ENCODE peak calls at places on chromosomes 7 and 10, in nine cellular contexts. One of them, this sample, is unnamed. For H3K4me1, the result is how much of the 10 kb centered on the place peaks cover.

GRCh38 chr7:2443491-2443890 is 32.7 kb downstream of the GRIFIN start:
- DNase-seq in GM23248: no peak
- DNase-seq in upper lobe of right lung: no peak
- DNase-seq in A549: no peak
- DNase-seq in mammary epithelial cell: no peak
- DNase-seq in gastrocnemius medialis: no peak
- DNase-seq in heart right ventricle: no peak
- DNase-seq in small intestine: no peak
- DNase-seq in PC-9: no peak
- DNase-seq in this sample: no peak

GRCh38 chr7:2870471-2870941 is 26.4 kb upstream of the GNA12 start:
- DNase-seq in GM23248: peak
- DNase-seq in upper lobe of right lung: peak
- DNase-seq in A549: peak
- DNase-seq in mammary epithelial cell: peak
- DNase-seq in gastrocnemius medialis: peak
- DNase-seq in heart right ventricle: peak
- DNase-seq in small intestine: peak
- DNase-seq in PC-9: peak
- DNase-seq in this sample: no peak

GRCh38 chr10:46523881-46524470 is 32.5 kb downstream of the GPRIN2 start:
- DNase-seq in GM23248: peak
- DNase-seq in upper lobe of right lung: peak
- DNase-seq in A549: peak
- DNase-seq in mammary epithelial cell: peak
- DNase-seq in gastrocnemius medialis: peak
- DNase-seq in heart right ventricle: no peak
- DNase-seq in small intestine: no peak
- DNase-seq in PC-9: peak
- DNase-seq in this sample: peak

GRCh38 chr7:135117096-135117495 is 30.8 kb upstream of the TMEM140 start:
- DNase-seq in GM23248: no peak
- DNase-seq in upper lobe of right lung: no peak
- DNase-seq in A549: no peak
- DNase-seq in mammary epithelial cell: no peak
- DNase-seq in gastrocnemius medialis: no peak
- DNase-seq in heart right ventricle: no peak
- DNase-seq in small intestine: no peak
- DNase-seq in PC-9: no peak
- DNase-seq in this sample: no peak

GRCh38 chr10:125060851-125061556 is 99.4 kb downstream of the CTBP2 start:
- DNase-seq in GM23248: peak
- DNase-seq in upper lobe of right lung: peak
- DNase-seq in A549: peak
- DNase-seq in mammary epithelial cell: peak
- DNase-seq in gastrocnemius medialis: peak
- DNase-seq in heart right ventricle: peak
- DNase-seq in small intestine: peak
- DNase-seq in PC-9: no peak
- DNase-seq in this sample: peak

GRCh38 chr10:6748981-6749630 is 169.0 kb upstream of the PRKCQ start:
- DNase-seq in GM23248: peak
- DNase-seq in upper lobe of right lung: no peak
- DNase-seq in A549: no peak
- DNase-seq in mammary epithelial cell: peak
- DNase-seq in gastrocnemius medialis: peak
- DNase-seq in heart right ventricle: no peak
- DNase-seq in small intestine: no peak
- DNase-seq in PC-9: peak
- DNase-seq in this sample: peak

GRCh38 chr7:74023037-74023436 is 4.9 kb upstream of the ELN start:
- DNase-seq in GM23248: peak
- DNase-seq in upper lobe of right lung: no peak
- DNase-seq in A549: peak
- DNase-seq in mammary epithelial cell: peak
- DNase-seq in gastrocnemius medialis: peak
- DNase-seq in heart right ventricle: no peak
- DNase-seq in small intestine: peak
- DNase-seq in PC-9: peak
- DNase-seq in this sample: no peak

GRCh38 chr7:50436133-50436802 is 13.9 kb downstream of the FIGNL1 start:
- DNase-seq in GM23248: peak
- DNase-seq in upper lobe of right lung: no peak
- DNase-seq in A549: peak
- DNase-seq in mammary epithelial cell: peak
- DNase-seq in gastrocnemius medialis: no peak
- DNase-seq in heart right ventricle: no peak
- DNase-seq in small intestine: no peak
- DNase-seq in PC-9: peak
- DNase-seq in this sample: peak

GRCh38 chr7:21497072-21497471 is 45.8 kb upstream of the DNAH11 start:
- DNase-seq in GM23248: peak
- DNase-seq in upper lobe of right lung: no peak
- DNase-seq in A549: no peak
- DNase-seq in mammary epithelial cell: no peak
- DNase-seq in gastrocnemius medialis: no peak
- DNase-seq in heart right ventricle: no peak
- DNase-seq in small intestine: no peak
- DNase-seq in PC-9: no peak
- DNase-seq in this sample: no peak

GRCh38 chr10:79001082-79001885 is 67.5 kb upstream of the ZMIZ1 start:
- DNase-seq in GM23248: peak
- DNase-seq in upper lobe of right lung: no peak
- DNase-seq in A549: no peak
- DNase-seq in mammary epithelial cell: no peak
- DNase-seq in gastrocnemius medialis: no peak
- DNase-seq in heart right ventricle: no peak
- DNase-seq in small intestine: no peak
- DNase-seq in PC-9: peak
- DNase-seq in this sample: no peak

GRCh38 chr7:150432915-150433892 is 17.2 kb upstream of the GIMAP8 start:
- DNase-seq in GM23248: no peak
- DNase-seq in upper lobe of right lung: peak
- DNase-seq in A549: no peak
- DNase-seq in mammary epithelial cell: no peak
- DNase-seq in gastrocnemius medialis: no peak
- DNase-seq in heart right ventricle: no peak
- DNase-seq in small intestine: no peak
- DNase-seq in PC-9: no peak
- DNase-seq in this sample: no peak

GRCh38 chr7:155594163-155594732 is 47.9 kb upstream of the CNPY1 start:
- DNase-seq in GM23248: no peak
- DNase-seq in upper lobe of right lung: no peak
- DNase-seq in A549: no peak
- DNase-seq in mammary epithelial cell: no peak
- DNase-seq in gastrocnemius medialis: no peak
- DNase-seq in heart right ventricle: no peak
- DNase-seq in small intestine: no peak
- DNase-seq in PC-9: no peak
- DNase-seq in this sample: no peak

GRCh38 chr10:96889415-96890171 is 57.5 kb downstream of the LCOR start:
- DNase-seq in GM23248: no peak
- DNase-seq in upper lobe of right lung: no peak
- DNase-seq in A549: no peak
- DNase-seq in mammary epithelial cell: no peak
- DNase-seq in gastrocnemius medialis: no peak
- DNase-seq in heart right ventricle: no peak
- DNase-seq in small intestine: no peak
- DNase-seq in PC-9: no peak
- DNase-seq in this sample: no peak

GRCh38 chr7:141409219-141409618 is 142.0 kb upstream of the AGK start:
- DNase-seq in GM23248: no peak
- DNase-seq in upper lobe of right lung: no peak
- DNase-seq in A549: no peak
- DNase-seq in mammary epithelial cell: no peak
- DNase-seq in gastrocnemius medialis: no peak
- DNase-seq in heart right ventricle: no peak
- DNase-seq in small intestine: no peak
- DNase-seq in PC-9: no peak
- DNase-seq in this sample: no peak
- H3K27ac ChIP-seq in GM23248: no peak
- H3K27ac ChIP-seq in upper lobe of right lung: no peak
- H3K27ac ChIP-seq in A549: no peak
- H3K27ac ChIP-seq in mammary epithelial cell: no peak
- H3K27ac ChIP-seq in gastrocnemius medialis: no peak
- H3K27ac ChIP-seq in heart right ventricle: no peak
- H3K27ac ChIP-seq in small intestine: no peak
- H3K27ac ChIP-seq in PC-9: no peak
- H3K27ac ChIP-seq in this sample: no peak

DNA sequence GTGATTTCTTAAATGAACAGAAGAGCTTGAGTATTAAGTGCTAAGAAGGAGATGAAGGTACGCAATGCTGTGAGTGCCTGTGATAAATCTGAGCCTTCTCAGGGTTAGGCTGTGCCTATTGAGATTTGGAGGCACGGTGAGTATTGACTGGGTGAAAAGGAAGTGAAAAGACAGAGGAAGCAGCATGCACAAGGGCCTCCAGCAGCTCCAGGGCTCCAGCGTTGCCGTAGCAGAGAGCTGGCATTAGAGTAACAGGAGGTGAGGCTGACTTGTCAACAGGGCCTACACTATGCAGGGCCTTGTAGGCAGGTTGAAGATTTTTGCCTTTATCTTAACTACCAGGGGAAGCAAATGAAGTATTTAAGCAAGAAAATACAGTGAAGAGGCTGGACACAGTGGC is 54.1 kb upstream of the PDCD4 start:
- DNase-seq in GM23248: no peak
- DNase-seq in upper lobe of right lung: no peak
- DNase-seq in A549: no peak
- DNase-seq in mammary epithelial cell: no peak
- DNase-seq in gastrocnemius medialis: no peak
- DNase-seq in heart right ventricle: no peak
- DNase-seq in small intestine: no peak
- DNase-seq in PC-9: no peak
- DNase-seq in this sample: no peak
- H3K4me1 ChIP-seq in GM23248: under half
- H3K4me1 ChIP-seq in upper lobe of right lung: under half
- H3K4me1 ChIP-seq in A549: under half
- H3K4me1 ChIP-seq in mammary epithelial cell: under half
- H3K4me1 ChIP-seq in gastrocnemius medialis: half or more
- H3K4me1 ChIP-seq in heart right ventricle: half or more
- H3K4me1 ChIP-seq in small intestine: under half
- H3K4me1 ChIP-seq in PC-9: under half
- H3K4me1 ChIP-seq in this sample: under half

GRCh38 chr7:129875745-129876411 is 76.9 kb downstream of the UBE2H start:
- DNase-seq in GM23248: peak
- DNase-seq in upper lobe of right lung: no peak
- DNase-seq in A549: peak
- DNase-seq in mammary epithelial cell: peak
- DNase-seq in gastrocnemius medialis: no peak
- DNase-seq in heart right ventricle: no peak
- DNase-seq in small intestine: no peak
- DNase-seq in PC-9: no peak
- DNase-seq in this sample: peak
- H3K27ac ChIP-seq in GM23248: peak
- H3K27ac ChIP-seq in upper lobe of right lung: no peak
- H3K27ac ChIP-seq in A549: peak
- H3K27ac ChIP-seq in mammary epithelial cell: peak
- H3K27ac ChIP-seq in gastrocnemius medialis: peak
- H3K27ac ChIP-seq in heart right ventricle: no peak
- H3K27ac ChIP-seq in small intestine: no peak
- H3K27ac ChIP-seq in PC-9: peak
- H3K27ac ChIP-seq in this sample: peak

DNA sequence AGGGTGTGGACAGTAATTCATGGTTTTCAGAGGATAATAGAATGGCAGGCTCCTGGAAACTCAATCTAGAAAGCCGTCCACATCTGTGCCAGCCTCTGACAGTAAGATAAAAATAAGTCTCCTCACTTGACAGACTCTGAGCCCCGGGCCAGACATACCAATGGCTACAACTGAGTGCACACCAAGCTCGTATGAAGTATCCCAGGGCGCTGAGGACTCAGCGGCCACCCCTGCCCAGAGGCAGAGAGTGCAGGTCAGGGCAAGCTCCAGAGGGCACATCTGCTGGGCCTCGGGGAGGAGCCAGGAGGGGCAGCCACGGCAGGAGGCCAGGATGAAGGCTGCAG is 262.8 kb upstream of the TCERG1L start:
- DNase-seq in GM23248: no peak
- DNase-seq in upper lobe of right lung: no peak
- DNase-seq in A549: no peak
- DNase-seq in mammary epithelial cell: no peak
- DNase-seq in gastrocnemius medialis: peak
- DNase-seq in heart right ventricle: no peak
- DNase-seq in small intestine: no peak
- DNase-seq in PC-9: no peak
- DNase-seq in this sample: no peak
- H3K4me1 ChIP-seq in GM23248: under half
- H3K4me1 ChIP-seq in upper lobe of right lung: under half
- H3K4me1 ChIP-seq in A549: under half
- H3K4me1 ChIP-seq in mammary epithelial cell: under half
- H3K4me1 ChIP-seq in gastrocnemius medialis: under half
- H3K4me1 ChIP-seq in heart right ventricle: under half
- H3K4me1 ChIP-seq in small intestine: under half
- H3K4me1 ChIP-seq in PC-9: under half
- H3K4me1 ChIP-seq in this sample: under half

GRCh38 chr7:46485481-46486065 is 564.5 kb upstream of the IGFBP3 start:
- DNase-seq in GM23248: peak
- DNase-seq in upper lobe of right lung: no peak
- DNase-seq in A549: peak
- DNase-seq in mammary epithelial cell: peak
- DNase-seq in gastrocnemius medialis: no peak
- DNase-seq in heart right ventricle: no peak
- DNase-seq in small intestine: no peak
- DNase-seq in PC-9: peak
- DNase-seq in this sample: peak
- H3K27ac ChIP-seq in GM23248: peak
- H3K27ac ChIP-seq in upper lobe of right lung: no peak
- H3K27ac ChIP-seq in A549: no peak
- H3K27ac ChIP-seq in mammary epithelial cell: peak
- H3K27ac ChIP-seq in gastrocnemius medialis: no peak
- H3K27ac ChIP-seq in heart right ventricle: no peak
- H3K27ac ChIP-seq in small intestine: no peak
- H3K27ac ChIP-seq in PC-9: peak
- H3K27ac ChIP-seq in this sample: no peak

GRCh38 chr10:596725-597345 is 92.6 kb downstream of the DIP2C start:
- DNase-seq in GM23248: no peak
- DNase-seq in upper lobe of right lung: peak
- DNase-seq in A549: no peak
- DNase-seq in mammary epithelial cell: no peak
- DNase-seq in gastrocnemius medialis: no peak
- DNase-seq in heart right ventricle: no peak
- DNase-seq in small intestine: no peak
- DNase-seq in PC-9: no peak
- DNase-seq in this sample: no peak
- H3K4me1 ChIP-seq in GM23248: under half
- H3K4me1 ChIP-seq in upper lobe of right lung: under half
- H3K4me1 ChIP-seq in A549: under half
- H3K4me1 ChIP-seq in mammary epithelial cell: under half
- H3K4me1 ChIP-seq in gastrocnemius medialis: under half
- H3K4me1 ChIP-seq in heart right ventricle: under half
- H3K4me1 ChIP-seq in small intestine: under half
- H3K4me1 ChIP-seq in PC-9: under half
- H3K4me1 ChIP-seq in this sample: under half

This sample was measured in foreskin keratinocyte.